ENCODE peak calls at places on chromosomes 6 and 20, in seven cellular contexts. W, Z, L, H, O, R and I are unnamed samples.

GRCh38 chr6:117559299-117559698 is 43.0 kb downstream of the GOPC start:
- DNase-seq in W (no peak), Z (no peak), L (no peak), H (no peak), O (no peak), R (no peak), I (no peak)

GRCh38 chr6:158003910-158004695 is 22.4 kb downstream of the SYNJ2 start:
- DNase-seq in W (no peak), Z (no peak), L (no peak), H (no peak), O (no peak), R (no peak), I (no peak)

GRCh38 chr6:6008114-6008647 is 1.5 kb upstream of the NRN1 start:
- DNase-seq in W (no peak), Z (no peak), L (no peak), H (no peak), O (no peak), R (no peak), I (no peak)

GRCh38 chr6:90397929-90398674 is 101.5 kb upstream of the BACH2 start:
- DNase-seq in W (no peak), Z (no peak), L (no peak), H (no peak), O (no peak), R (peak), I (no peak)

GRCh38 chr6:127494240-127494767 is 24.8 kb downstream of the MTCL3 start:
- DNase-seq in W (no peak), Z (no peak), L (no peak), H (no peak), O (no peak), R (no peak), I (no peak)

GRCh38 chr20:20233041-20233514 is 134.8 kb upstream of the INSM1 start:
- DNase-seq in W (no peak), Z (no peak), L (peak), H (no peak), O (no peak), R (peak), I (no peak)

GRCh38 chr6:51139841-51140462 is 321.3 kb downstream of the TFAP2B start:
- DNase-seq in W (no peak), Z (no peak), L (no peak), H (no peak), O (no peak), R (no peak), I (no peak)

GRCh38 chr6:111743859-111744692 is 129.2 kb downstream of the FYN start:
- DNase-seq in W (no peak), Z (no peak), L (no peak), H (no peak), O (no peak), R (peak), I (no peak)

GRCh38 chr6:5905431-5906339 is 101.0 kb downstream of the NRN1 start:
- DNase-seq in W (no peak), Z (no peak), L (no peak), H (no peak), O (no peak), R (no peak), I (no peak)

GRCh38 chr20:51019598-51020592 is 3.0 kb downstream of the KCNG1 start:
- DNase-seq in W (no peak), Z (no peak), L (no peak), H (no peak), O (no peak), R (peak), I (no peak)

GRCh38 chr6:27684264-27685211 is 211.6 kb upstream of the ZNF184 start:
- DNase-seq in W (peak), Z (peak), L (peak), H (peak), O (no peak), R (peak), I (no peak)

GRCh38 chr6:159163901-159164370 is 5.3 kb upstream of the FNDC1 start:
- DNase-seq in W (no peak), Z (no peak), L (no peak), H (no peak), O (no peak), R (no peak), I (no peak)

GRCh38 chr20:60857708-60858107 is 394.4 kb upstream of the CDH4 start:
- DNase-seq in W (no peak), Z (no peak), L (no peak), H (no peak), O (no peak), R (no peak), I (no peak)

GRCh38 chr20:8656335-8656734 is 412.6 kb upstream of the PLCB4 start:
- DNase-seq in W (peak), Z (no peak), L (no peak), H (no peak), O (no peak), R (no peak), I (no peak)

GRCh38 chr6:168884050-168884645 is 369.5 kb downstream of the THBS2 start:
- DNase-seq in W (no peak), Z (no peak), L (no peak), H (no peak), O (no peak), R (no peak), I (no peak)

GRCh38 chr6:6699741-6700367 is 111.3 kb downstream of the LY86 start:
- DNase-seq in W (no peak), Z (no peak), L (peak), H (no peak), O (no peak), R (peak), I (no peak)

DNA sequence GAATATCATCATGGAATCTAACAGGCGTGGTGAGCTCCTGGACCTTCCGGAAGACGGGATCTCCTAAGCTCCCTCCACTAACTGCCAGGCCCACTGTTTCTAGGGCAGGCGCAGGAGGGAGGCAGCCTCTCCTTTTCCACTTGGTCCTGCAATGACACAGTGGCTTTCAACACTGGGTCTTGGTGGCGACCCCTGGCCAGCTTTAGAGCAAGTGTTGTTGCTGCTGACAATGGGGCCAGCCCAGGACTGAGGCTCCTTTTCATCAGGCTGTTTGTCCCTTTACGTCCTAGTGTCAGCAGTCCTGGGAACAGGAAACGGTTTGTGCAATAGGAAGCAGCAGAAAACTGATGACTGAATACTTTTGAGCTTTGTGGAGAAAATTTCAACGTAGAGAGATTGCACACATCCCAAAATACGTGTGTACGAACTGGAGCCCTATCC is 9.7 kb upstream of the QKI start:
- DNase-seq in W (peak), Z (no peak), L (no peak), H (no peak), O (no peak), R (no peak), I (no peak)
- TF ChIP-seq POLR2AphosphoS5 in W (no peak), Z (no peak), L (no peak), H (no peak), O (no peak), R (no peak), I (no peak)

GRCh38 chr20:58971429-58971828 is 9.6 kb upstream of the NELFCD start:
- DNase-seq in W (no peak), Z (no peak), L (no peak), H (no peak), O (no peak), R (no peak), I (no peak)

GRCh38 chr20:58969439-58969838 is 11.6 kb upstream of the NELFCD start:
- DNase-seq in W (no peak), Z (no peak), L (no peak), H (no peak), O (no peak), R (no peak), I (no peak)

GRCh38 chr20:58970146-58970545 is 10.9 kb upstream of the NELFCD start:
- DNase-seq in W (no peak), Z (no peak), L (no peak), H (no peak), O (no peak), R (no peak), I (no peak)

GRCh38 chr20:58965270-58966064 is 15.6 kb upstream of the NELFCD start:
- DNase-seq in W (no peak), Z (no peak), L (no peak), H (no peak), O (no peak), R (no peak), I (no peak)

GRCh38 chr20:58967652-58968429 is 13.2 kb upstream of the NELFCD start:
- DNase-seq in W (no peak), Z (no peak), L (no peak), H (no peak), O (no peak), R (no peak), I (no peak)
- TF ChIP-seq TAF1 in W (no peak), Z (no peak), L (no peak), H (no peak), O (no peak), R (no peak), I (no peak)

DNA sequence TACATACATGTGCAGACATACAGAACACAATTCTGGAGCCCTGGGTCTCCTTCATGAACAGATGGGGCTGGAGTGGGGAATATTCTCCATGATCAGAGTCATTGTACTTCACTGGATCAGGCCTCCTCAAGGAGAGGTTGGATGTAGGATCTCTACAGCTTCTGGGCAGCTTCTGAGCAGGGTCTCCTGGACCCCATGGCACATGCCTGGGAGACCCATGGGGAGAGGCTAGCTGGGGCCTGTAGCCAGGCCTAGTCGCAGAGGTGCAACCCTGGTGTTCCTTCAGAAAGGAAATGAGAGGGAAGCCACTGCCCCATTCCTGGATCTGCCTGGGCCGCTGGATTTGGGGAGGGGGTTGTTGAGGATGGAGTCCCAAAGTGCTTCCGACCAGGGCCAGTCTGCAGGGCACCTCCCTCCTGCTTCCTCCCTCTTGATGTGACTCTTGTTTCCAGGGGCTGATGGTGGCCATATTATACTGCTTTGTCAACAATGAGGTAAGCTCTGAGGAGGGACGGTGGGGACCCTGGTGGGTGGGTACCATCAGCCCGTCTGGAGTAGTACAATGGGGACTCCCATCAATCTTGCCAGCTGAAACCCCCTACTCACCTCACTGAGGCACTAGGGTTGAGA is 31.8 kb downstream of the GLP1R start:
- DNase-seq in W (no peak), Z (no peak), L (no peak), H (no peak), O (no peak), R (no peak), I (no peak)
- TF ChIP-seq POLR2AphosphoS5 in W (no peak), Z (no peak), L (no peak), H (no peak), O (no peak), R (no peak), I (no peak)

DNA sequence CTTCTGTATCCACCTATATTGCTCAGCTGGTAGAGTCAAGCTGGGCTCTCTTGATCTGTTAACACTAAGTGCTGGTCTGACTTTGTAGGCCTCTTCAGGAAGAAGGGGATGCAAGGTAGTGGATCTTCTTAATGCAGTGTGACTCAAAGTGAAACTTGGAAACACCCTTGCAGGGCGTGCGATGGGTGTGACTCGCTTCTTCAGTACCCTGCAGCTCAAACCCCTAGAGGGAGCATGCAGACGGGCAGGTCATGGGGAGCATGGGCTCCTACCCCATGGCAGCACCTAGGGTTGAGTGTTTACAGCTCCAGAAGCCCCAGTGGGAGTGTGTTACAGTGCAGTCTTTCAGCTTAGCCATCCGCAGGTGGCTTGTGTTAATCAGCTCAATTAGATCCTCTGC is 757 bp upstream of the SAMD3 start:
- DNase-seq in W (no peak), Z (peak), L (no peak), H (no peak), O (peak), R (no peak), I (peak)
- TF ChIP-seq TAF1 in W (no peak), Z (no peak), L (no peak), H (no peak), O (no peak), R (no peak), I (no peak)

DNA sequence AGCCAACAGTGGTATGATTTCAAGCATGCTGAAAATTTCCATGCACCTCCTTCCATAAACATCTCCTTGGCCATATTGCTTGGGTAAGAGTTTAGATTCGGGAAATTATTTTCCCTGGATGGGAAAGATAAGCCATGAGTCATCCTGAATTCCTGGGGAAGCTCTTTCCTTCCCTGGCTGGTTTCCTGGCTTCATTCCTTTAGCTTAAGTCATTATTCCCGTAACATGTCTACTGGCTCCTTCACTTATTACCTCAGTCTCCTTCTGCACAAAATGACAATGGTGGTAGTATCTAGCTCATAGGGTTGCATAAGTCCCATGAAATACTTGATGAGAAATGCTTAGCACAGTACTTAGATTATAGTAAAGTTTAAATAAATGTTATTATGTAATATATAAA is 27.6 kb downstream of the TINAG start:
- DNase-seq in W (peak), Z (no peak), L (no peak), H (no peak), O (no peak), R (peak), I (no peak)
- TF ChIP-seq POLR2AphosphoS5 in W (no peak), Z (no peak), L (no peak), H (no peak), O (no peak), R (peak), I (no peak)